ENCODE peak calls at places on chromosomes 11 and 22, in seven cellular contexts. A is NB4, D is cardiac muscle cell, R is K562, H is mucosa of descending colon, Q is pancreas, X is upper lobe of right lung. S is an unnamed sample.

GRCh38 chr11:134789104-134789503 is 377.1 kb upstream of the B3GAT1 start:
- DNase-seq in Q (no peak), H (no peak), X (no peak), D (no peak), R (no peak), A (no peak), S (no peak)

GRCh38 chr22:41367680-41368542 is 13.8 kb upstream of the TEF start:
- DNase-seq in D (peak), H (no peak), Q (peak), R (no peak), A (no peak), X (peak), S (peak)

GRCh38 chr11:12175694-12176241 is 65.4 kb downstream of the MICAL2 start:
- DNase-seq in X (peak), D (peak), H (no peak), A (no peak), R (no peak), Q (no peak), S (peak)

GRCh38 chr22:19287076-19287724 is 4.3 kb downstream of the CLTCL1 start:
- DNase-seq in X (no peak), A (no peak), R (no peak), Q (no peak), H (peak), D (peak), S (peak)

GRCh38 chr11:64089493-64089892 is 53.8 kb downstream of the FLRT1 start:
- DNase-seq in H (no peak), X (peak), R (no peak), A (no peak), D (no peak), Q (no peak), S (no peak)

GRCh38 chr11:22459053-22459452 is 120.9 kb downstream of the SLC17A6 start:
- DNase-seq in X (no peak), D (peak), R (no peak), Q (no peak), A (no peak), H (no peak), S (no peak)

GRCh38 chr11:71169328-71169727 is 83.0 kb downstream of the SHANK2 start:
- DNase-seq in A (no peak), H (no peak), D (no peak), Q (no peak), R (no peak), X (no peak), S (no peak)

GRCh38 chr11:32050256-32050655 is 40.6 kb upstream of the RCN1 start:
- DNase-seq in D (no peak), X (no peak), H (no peak), Q (no peak), A (no peak), R (no peak), S (no peak)

GRCh38 chr11:103433380-103433779 is 324.2 kb downstream of the DYNC2H1 start:
- DNase-seq in D (peak), Q (no peak), A (no peak), R (no peak), H (no peak), X (no peak), S (peak)

GRCh38 chr22:38074181-38075104 is 9.5 kb downstream of the SLC16A8 start:
- DNase-seq in X (no peak), A (no peak), D (peak), Q (peak), R (no peak), H (no peak), S (no peak)

GRCh38 chr11:125398994-125399638 is 96.9 kb downstream of the FEZ1 start:
- DNase-seq in A (no peak), D (no peak), X (no peak), Q (no peak), H (no peak), R (no peak), S (no peak)

GRCh38 chr11:6650980-6651379 is 4.6 kb downstream of the DCHS1 start:
- DNase-seq in H (no peak), Q (no peak), D (peak), A (no peak), R (peak), X (no peak), S (peak)

GRCh38 chr11:133711545-133711944 is 133.8 kb downstream of the SPATA19 start:
- DNase-seq in R (no peak), X (no peak), H (no peak), D (no peak), Q (no peak), A (no peak), S (no peak)

GRCh38 chr11:75782540-75783263 is 14.1 kb downstream of the DGAT2 start:
- DNase-seq in X (no peak), R (no peak), Q (peak), A (no peak), H (no peak), D (no peak), S (no peak)

GRCh38 chr11:84564180-84564866 is 1062.8 kb downstream of the DLG2 start:
- DNase-seq in R (peak), H (peak), D (peak), X (no peak), Q (peak), A (peak), S (peak)

GRCh38 chr11:14611939-14612338 is 31.7 kb upstream of the PDE3B start:
- DNase-seq in R (no peak), A (peak), Q (no peak), D (no peak), X (no peak), H (no peak), S (no peak)

GRCh38 chr11:128886401-128887119 is 4.6 kb upstream of the KCNJ5 start:
- DNase-seq in Q (no peak), H (peak), A (peak), R (no peak), D (no peak), X (no peak), S (peak)

GRCh38 chr22:46056169-46057041 is 79.4 kb upstream of the WNT7B start:
- DNase-seq in H (no peak), D (no peak), Q (peak), A (no peak), R (no peak), X (peak), S (peak)

GRCh38 chr22:39230261-39231196 is 14.3 kb downstream of the PDGFB start:
- DNase-seq in R (no peak), X (no peak), D (peak), Q (peak), H (no peak), A (no peak), S (no peak)

GRCh38 chr11:65485820-65486219 is 13.0 kb upstream of the MALAT1 start:
- DNase-seq in R (no peak), A (no peak), X (no peak), H (no peak), D (no peak), Q (no peak), S (no peak)

DNA sequence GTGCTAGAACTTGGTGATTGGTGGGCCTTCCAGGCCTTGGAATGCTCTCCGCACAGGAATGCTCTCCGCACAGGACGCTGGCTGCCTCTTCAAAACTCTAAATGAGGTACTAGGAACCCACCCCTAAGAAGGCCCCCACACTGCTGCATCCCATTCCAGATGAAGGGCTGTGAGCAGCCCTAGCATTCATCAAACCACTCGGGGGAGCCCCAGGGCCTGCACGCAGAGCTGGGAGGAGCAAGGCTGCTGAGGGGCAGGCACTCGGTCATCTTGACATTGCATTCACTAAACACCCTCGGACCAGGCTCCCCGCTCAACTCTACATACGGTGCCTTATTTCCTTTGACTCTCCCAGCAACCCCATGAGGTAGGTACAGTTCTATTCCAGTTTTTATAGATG is 49.2 kb upstream of the EMID1 start:
- DNase-seq in D (peak), H (no peak), R (no peak), X (peak), A (peak), Q (no peak), S (no peak)
- TF ChIP-seq CTCF in D (peak), H (no peak), R (peak), X (no peak), A (peak), Q (no peak), S (peak)

DNA sequence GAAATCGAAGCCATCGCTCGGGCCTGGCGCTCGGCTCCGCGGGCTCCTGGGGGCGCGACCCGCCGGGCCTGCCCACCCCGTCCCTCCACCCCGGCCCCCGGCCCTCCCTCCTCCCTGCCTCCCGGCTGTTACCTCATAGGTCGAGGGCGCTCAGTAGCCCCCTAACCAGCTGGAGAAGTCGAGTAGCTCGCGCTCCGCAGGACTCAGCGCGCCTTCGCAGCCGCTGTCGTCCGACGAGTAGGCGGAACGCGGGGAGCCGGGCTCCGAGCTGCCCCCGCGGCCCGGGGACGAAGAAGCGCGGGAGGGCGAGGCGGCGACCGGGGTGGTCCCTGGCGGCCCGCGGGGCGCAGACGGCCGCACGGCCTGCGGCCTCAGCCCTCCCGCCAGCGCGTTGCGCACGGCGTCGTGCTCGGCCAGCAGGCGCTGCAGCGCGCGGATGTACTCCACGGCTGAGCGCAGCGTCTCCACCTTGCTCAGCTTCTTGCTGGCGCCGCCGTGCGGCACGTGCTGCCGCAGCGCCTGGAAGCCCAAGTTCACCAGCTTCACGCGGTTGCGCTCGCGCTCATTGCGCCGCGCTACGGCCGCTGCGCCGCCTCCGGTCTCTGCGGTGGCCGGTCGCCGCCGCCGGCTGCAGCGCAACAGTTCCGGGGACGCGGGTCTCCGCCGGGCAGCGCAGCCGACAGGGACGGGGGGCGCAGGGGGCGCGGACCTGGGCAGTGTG is 627 bp downstream of the ASCL2 start:
- DNase-seq in D (peak), A (peak), Q (no peak), R (peak), H (peak), X (peak), S (peak)
- H3K4me3 ChIP-seq in D (peak), A (peak), Q (peak), R (peak), H (no peak), X (peak), S (no peak)

GRCh38 chr22:23152238-23153114 is 7.2 kb downstream of the RAB36 start:
- DNase-seq in D (no peak), X (no peak), Q (no peak), A (peak), H (no peak), R (peak), S (no peak)

GRCh38 chr22:23153994-23154393 is 8.7 kb downstream of the RAB36 start:
- DNase-seq in R (peak), H (no peak), X (no peak), Q (no peak), A (no peak), D (no peak), S (no peak)

GRCh38 chr22:23149743-23150238 is 4.5 kb downstream of the RAB36 start:
- DNase-seq in R (peak), Q (no peak), D (no peak), A (no peak), H (no peak), X (no peak), S (no peak)

GRCh38 chr22:23150762-23151161 is 5.5 kb downstream of the RAB36 start:
- DNase-seq in R (peak), D (no peak), A (no peak), H (no peak), X (no peak), Q (no peak), S (no peak)

DNA sequence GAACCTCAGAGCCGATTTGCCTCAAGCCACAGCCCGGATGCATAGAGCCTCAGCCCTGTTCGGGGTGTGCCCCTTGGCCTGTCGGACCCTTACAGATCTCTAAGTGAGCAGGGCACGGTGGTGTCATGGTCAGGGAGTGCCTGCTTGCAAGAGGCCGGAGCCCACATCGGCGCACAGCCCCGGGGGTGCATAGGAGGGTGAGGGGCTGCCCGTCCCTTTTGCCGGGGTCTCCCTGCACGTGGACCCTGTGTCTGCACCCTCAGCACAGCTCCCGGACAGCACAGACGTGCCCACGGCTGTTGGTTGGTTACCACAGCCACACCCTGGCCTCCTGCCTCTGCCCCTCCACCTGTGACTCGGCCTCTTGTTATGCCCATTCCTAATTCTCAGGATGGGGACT is 6.5 kb downstream of the RAB36 start:
- DNase-seq in A (no peak), X (no peak), Q (no peak), R (peak), H (no peak), D (no peak), S (no peak)
- TF ChIP-seq CTCF in A (no peak), X (no peak), Q (no peak), R (no peak), H (no peak), D (no peak), S (no peak)

GRCh38 chr11:44243633-44244343 is 66.2 kb downstream of the ALX4 start:
- DNase-seq in H (no peak), A (no peak), Q (no peak), R (no peak), X (no peak), D (peak), S (peak)
- H3K4me3 ChIP-seq in H (no peak), A (no peak), Q (no peak), R (no peak), X (no peak), D (no peak), S (no peak)

DNA sequence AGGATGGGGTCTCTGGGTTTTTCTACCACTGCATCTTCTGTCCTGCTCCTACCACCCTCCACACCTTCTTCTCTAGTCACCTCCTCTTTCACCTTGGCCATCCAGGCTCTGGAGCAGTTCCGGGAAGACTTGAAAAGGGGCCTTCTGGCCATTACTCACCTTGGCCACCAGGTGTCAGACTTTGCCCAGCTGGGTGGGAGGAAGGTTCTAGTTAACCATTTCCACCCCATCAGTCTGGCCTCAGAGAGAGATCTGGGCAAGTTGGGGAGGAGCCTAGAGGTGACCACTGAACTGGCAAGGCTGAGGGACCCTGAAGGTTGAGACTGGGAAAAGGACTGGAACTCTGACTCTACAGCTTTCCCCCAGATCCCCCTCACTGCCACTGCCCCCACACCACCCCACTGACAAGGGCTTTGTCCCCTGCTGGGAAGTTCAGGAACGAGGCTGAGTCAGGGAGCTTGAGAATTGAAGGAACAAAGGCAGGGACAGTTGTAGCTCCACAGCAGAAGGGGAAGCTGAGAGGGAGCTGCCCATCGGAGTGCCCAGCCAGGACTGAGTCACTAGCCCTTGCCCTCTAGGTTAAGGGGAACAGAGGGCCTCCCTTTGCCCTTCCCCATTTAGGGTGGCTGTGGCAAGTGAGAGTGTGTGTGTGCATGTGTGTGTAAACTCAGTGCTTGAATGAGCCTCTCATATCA is 3.7 kb upstream of the POLD4 start:
- DNase-seq in H (peak), X (peak), D (peak), R (peak), Q (peak), A (peak), S (peak)
- TF ChIP-seq CTCF in H (peak), X (peak), D (peak), R (peak), Q (peak), A (peak), S (peak)

DNA sequence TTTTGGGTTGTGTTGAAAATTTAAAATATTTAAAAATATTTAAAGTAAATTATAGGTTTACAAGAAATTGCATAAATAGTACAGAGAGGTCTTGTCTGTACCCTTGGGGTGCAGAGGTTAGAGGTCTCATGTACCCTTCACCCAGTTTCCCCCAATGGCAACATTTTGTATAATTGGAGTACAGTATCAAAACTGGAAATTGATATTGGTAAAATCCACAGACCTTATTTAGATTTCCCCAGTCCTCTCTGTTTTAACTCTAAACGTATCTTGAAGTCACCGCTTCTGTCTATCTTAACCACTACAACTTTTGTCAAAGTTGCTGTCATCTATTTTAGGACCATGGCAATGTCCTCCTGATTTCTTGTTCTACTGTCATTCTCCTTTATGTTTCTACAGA is 10.9 kb downstream of the THY1 start:
- DNase-seq in R (no peak), H (no peak), A (no peak), Q (no peak), X (no peak), D (no peak), S (no peak)
- H3K4me3 ChIP-seq in R (no peak), H (no peak), A (no peak), Q (no peak), X (no peak), D (no peak), S (no peak)

DNA sequence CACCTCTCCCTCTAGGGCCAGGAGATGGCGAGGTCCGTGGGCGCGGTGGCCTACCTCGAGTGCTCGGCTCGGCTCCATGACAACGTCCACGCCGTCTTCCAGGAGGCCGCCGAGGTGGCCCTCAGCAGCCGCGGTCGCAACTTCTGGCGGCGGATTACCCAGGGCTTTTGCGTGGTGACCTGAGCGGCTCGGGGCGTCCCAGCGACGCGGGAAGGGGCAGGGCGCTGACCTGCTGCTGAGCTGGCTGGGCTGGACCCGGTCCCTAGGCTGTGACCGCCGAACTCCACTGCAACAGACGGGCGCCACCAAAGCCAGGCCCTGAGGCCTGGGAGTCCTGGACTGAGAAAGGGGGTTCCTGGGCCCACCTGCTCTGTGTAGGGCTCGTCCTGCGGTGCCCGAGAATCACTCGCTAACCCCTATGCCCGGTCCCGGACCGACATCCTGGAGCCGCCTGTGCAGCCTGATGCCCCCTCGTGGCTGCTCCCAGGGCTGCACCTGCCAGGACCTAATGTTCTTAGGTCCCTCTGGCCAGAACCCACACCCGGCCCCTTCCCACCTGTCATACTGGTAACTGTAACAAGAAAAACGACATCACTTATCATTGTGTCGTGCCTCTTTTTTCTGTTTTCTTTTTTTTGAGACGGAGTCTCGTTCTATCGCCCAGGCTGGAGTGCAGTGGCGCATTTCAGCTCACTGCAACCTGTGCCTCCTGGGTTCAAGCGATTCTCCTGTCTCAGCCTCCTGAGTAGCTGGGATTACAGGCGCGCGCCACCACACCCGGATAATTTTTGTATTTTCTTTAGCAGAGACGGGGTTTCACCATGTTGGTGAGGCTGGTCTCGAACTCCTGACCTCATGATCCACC is 15.0 kb downstream of the RHOD start:
- DNase-seq in H (peak), Q (no peak), X (peak), A (peak), D (peak), R (peak), S (peak)
- TF ChIP-seq CTCF in H (peak), Q (peak), X (peak), A (peak), D (peak), R (peak), S (peak)

DNA sequence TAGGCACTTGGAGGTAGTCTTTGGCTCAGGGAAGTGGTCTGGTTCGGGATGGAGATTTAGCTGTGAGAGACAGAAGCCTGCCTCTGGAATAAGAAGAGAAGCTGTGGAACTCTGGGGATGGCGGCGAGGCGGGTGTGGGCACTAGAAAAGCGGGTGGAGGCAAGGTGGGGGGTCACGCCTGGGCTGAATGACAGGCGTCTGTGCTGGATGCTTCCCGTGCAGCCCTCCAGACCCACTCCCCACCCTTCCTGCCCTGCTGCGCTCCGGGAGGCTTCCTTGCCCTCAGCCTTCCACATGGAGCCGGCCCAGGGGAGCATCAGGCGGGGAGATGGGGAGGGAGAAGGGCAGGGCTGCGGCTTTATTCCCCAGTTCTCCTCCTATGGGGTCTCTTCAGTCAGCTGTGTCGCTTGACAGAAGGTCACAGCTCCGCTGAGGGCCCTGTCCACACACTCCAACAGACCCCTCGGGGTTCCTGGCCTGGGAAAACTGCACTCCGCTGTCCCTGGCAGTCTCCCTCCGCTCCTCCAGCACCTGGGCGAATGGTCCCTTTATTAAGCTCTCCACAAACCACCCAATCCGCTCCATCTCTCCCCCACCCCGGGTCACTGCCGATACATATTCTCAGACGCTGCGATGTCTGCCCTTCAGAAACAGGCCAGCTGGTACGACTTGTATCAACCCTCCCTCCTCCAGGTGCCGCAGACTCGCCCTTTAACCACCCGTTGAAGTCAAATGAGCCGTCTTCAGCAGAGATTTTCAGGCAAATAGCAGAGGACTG is 6.2 kb downstream of the DNAJB13 start:
- DNase-seq in Q (no peak), D (no peak), A (no peak), R (no peak), H (no peak), X (no peak), S (no peak)
- H3K4me3 ChIP-seq in Q (no peak), D (no peak), A (no peak), R (no peak), H (no peak), X (no peak), S (no peak)

S was measured in fibroblast of villous mesenchyme.